ENCODE peak calls at places on chromosome 4, in nine cellular contexts. W is cardiac muscle cell, X is spleen, R is hepatocyte, Q is small intestine, A is ovary, J is IMR-90, F is sigmoid colon, M is left ventricle myocardium inferior. U is an unnamed sample.

GRCh38 chr4:173924561-173924960 is 358.9 kb downstream of the FBXO8 start:
- DNase-seq in W (peak; percentile 41), X (no peak), R (no peak), Q (no peak), A (no peak), J (no peak), F (no peak), M (no peak), U (no peak)

GRCh38 chr4:72496119-72496518 is 72.9 kb downstream of the ADAMTS3 start:
- DNase-seq in W (peak; percentile 3), X (no peak), R (no peak), Q (no peak), A (no peak), J (no peak), F (no peak), M (no peak), U (no peak)

GRCh38 chr4:113397114-113397701 is 347.8 kb downstream of the ANK2 start:
- DNase-seq in W (peak; percentile 91), X (no peak), R (peak; percentile 36), Q (no peak), A (no peak), J (peak; percentile 82), F (no peak), M (no peak), U (no peak)

GRCh38 chr4:108270466-108271450 is 102.0 kb upstream of the LEF1 start:
- DNase-seq in W (peak; percentile 4), X (no peak), R (no peak), Q (no peak), A (no peak), J (peak; percentile 94), F (no peak), M (no peak), U (no peak)

GRCh38 chr4:99821918-99822503 is 5.4 kb downstream of the DAPP1 start:
- DNase-seq in W (no peak), X (no peak), R (no peak), Q (no peak), A (no peak), J (no peak), F (no peak), M (no peak), U (no peak)

GRCh38 chr4:1246901-1247810 is 1.8 kb downstream of the CTBP1 start:
- DNase-seq in W (no peak), X (peak; percentile 85), R (peak; percentile 55), Q (no peak), A (peak; percentile 49), J (no peak), F (peak; percentile 66), M (peak; percentile 19), U (peak; percentile 35)

GRCh38 chr4:164215113-164215741 is 538.7 kb upstream of the SMIM31 start:
- DNase-seq in W (no peak), X (no peak), R (no peak), Q (no peak), A (no peak), J (no peak), F (no peak), M (no peak), U (no peak)

GRCh38 chr4:107824367-107825071 is at the start of gene SGMS2:
- DNase-seq in W (peak; percentile 92), X (peak; percentile 90), R (peak; percentile 95), Q (peak; percentile 92), A (peak; percentile 78), J (peak; percentile 84), F (peak; percentile 95), M (peak; percentile 86), U (peak; percentile 94)

GRCh38 chr4:24808955-24809354 is 13.6 kb downstream of the SOD3 start:
- DNase-seq in W (no peak), X (no peak), R (no peak), Q (no peak), A (no peak), J (no peak), F (no peak), M (no peak), U (no peak)

GRCh38 chr4:76562161-76562560 is 127.1 kb downstream of the SHROOM3 start:
- DNase-seq in W (peak; percentile 38), X (no peak), R (no peak), Q (no peak), A (no peak), J (peak; percentile 91), F (no peak), M (no peak), U (no peak)

GRCh38 chr4:107877361-107877760 is 52.6 kb downstream of the SGMS2 start:
- DNase-seq in W (no peak), X (no peak), R (no peak), Q (no peak), A (no peak), J (no peak), F (no peak), M (no peak), U (no peak)

GRCh38 chr4:70508801-70509200 is 9.6 kb upstream of the AMTN start:
- DNase-seq in W (peak; percentile 46), X (no peak), R (no peak), Q (no peak), A (no peak), J (no peak), F (no peak), M (no peak), U (no peak)

GRCh38 chr4:145840162-145840768 is 98.4 kb downstream of the ZNF827 start:
- DNase-seq in W (peak; percentile 67), X (no peak), R (peak; percentile 33), Q (peak; percentile 50), A (no peak), J (peak; percentile 38), F (no peak), M (no peak), U (no peak)

GRCh38 chr4:2785613-2786012 is 7.3 kb upstream of the SH3BP2 start:
- DNase-seq in W (no peak), X (peak; percentile 68), R (no peak), Q (no peak), A (no peak), J (no peak), F (peak; percentile 50), M (no peak), U (peak; percentile 54)

GRCh38 chr4:106584590-106584989 is 216.0 kb upstream of the GIMD1 start:
- DNase-seq in W (peak; percentile 12), X (no peak), R (no peak), Q (no peak), A (no peak), J (peak; percentile 6), F (no peak), M (no peak), U (no peak)

GRCh38 chr4:145609494-145610427 is 9.4 kb upstream of the MMAA start:
- DNase-seq in W (peak; percentile 85), X (no peak), R (peak; percentile 71), Q (peak; percentile 75), A (peak; percentile 57), J (peak; percentile 77), F (no peak), M (peak; percentile 31), U (peak; percentile 72)

GRCh38 chr4:17301869-17302268 is 210.0 kb downstream of the QDPR start:
- DNase-seq in W (no peak), X (no peak), R (no peak), Q (no peak), A (no peak), J (no peak), F (no peak), M (no peak), U (no peak)

GRCh38 chr4:41865981-41866798 is 69.0 kb upstream of the TMEM33 start:
- DNase-seq in W (no peak), X (peak; percentile 49), R (no peak), Q (no peak), A (no peak), J (no peak), F (no peak), M (no peak), U (no peak)

GRCh38 chr4:37138789-37139188 is 105.8 kb upstream of the NWD2 start:
- DNase-seq in W (no peak), X (no peak), R (no peak), Q (no peak), A (no peak), J (no peak), F (no peak), M (no peak), U (no peak)

GRCh38 chr4:81565137-81565870 is 93.6 kb upstream of the RASGEF1B start:
- DNase-seq in W (peak; percentile 72), X (peak; percentile 83), R (peak; percentile 44), Q (peak; percentile 56), A (peak; percentile 51), J (no peak), F (peak; percentile 88), M (peak; percentile 88), U (peak; percentile 54)
- H3K4me3 ChIP-seq in W (no peak overlapping the region), X (no peak overlapping the region), R (no peak overlapping the region), Q (no peak overlapping the region), A (no peak overlapping the region), J (no peak overlapping the region), F (peak overlapping the region; percentile 24), M (peak overlapping the region; percentile 56), U (no peak overlapping the region)

DNA sequence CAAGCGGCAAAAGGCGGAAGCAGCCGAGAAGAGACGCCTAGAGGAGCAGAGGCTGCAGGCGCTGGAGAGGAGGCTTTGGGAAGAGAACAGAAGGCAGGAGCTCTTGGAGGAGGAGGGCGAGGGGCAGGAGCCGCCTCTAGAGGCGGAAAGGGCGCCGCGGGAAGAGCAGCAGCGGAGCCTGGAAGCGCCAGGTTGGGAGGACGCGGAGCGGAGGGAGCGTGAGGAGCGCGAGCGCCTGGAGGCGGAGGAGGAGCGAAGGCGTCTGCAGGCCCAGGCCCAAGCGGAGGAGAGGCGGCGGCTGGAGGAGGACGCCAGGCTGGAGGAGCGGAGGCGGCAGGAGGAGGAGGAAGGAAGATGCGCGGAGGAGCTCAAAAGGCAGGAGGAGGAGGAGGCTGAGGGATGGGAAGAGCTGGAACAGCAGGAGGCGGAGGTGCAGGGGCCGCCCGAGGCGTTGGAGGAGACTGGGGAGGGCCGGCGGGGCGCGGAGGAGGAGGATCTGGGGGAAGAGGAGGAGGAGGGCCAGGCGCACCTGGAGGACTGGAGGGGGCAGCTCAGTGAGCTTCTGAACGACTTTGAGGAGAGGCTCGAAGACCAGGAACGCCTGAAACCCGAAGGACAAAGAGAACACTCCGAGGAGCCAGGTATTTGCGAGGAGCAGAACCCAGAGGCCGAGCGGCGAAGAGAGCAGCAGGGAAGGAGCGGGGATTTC is 72.9 kb downstream of the AASDH start:
- DNase-seq in W (no peak), X (no peak), R (no peak), Q (no peak), A (no peak), J (no peak), F (no peak), M (no peak), U (no peak)
- H3K4me1 ChIP-seq in W (no peaks in the 10 kb centered on the region), X (no peaks in the 10 kb centered on the region), R (no peaks in the 10 kb centered on the region), Q (no peaks in the 10 kb centered on the region), A (no peaks in the 10 kb centered on the region), J (no peaks in the 10 kb centered on the region), F (no peaks in the 10 kb centered on the region), M (no peaks in the 10 kb centered on the region), U (no peaks in the 10 kb centered on the region)

GRCh38 chr4:10186228-10187214 is 69.9 kb upstream of the WDR1 start:
- DNase-seq in W (no peak), X (no peak), R (no peak), Q (no peak), A (no peak), J (no peak), F (no peak), M (no peak), U (no peak)
- H3K4me3 ChIP-seq in W (no peak overlapping the region), X (no peak overlapping the region), R (no peak overlapping the region), Q (no peak overlapping the region), A (no peak overlapping the region), J (no peak overlapping the region), F (no peak overlapping the region), M (no peak overlapping the region), U (no peak overlapping the region)

GRCh38 chr4:183186803-183187202 is 87.7 kb downstream of the WWC2 start:
- DNase-seq in W (no peak), X (no peak), R (no peak), Q (no peak), A (no peak), J (no peak), F (no peak), M (no peak), U (no peak)
- H3K4me1 ChIP-seq in W (peaks cover 3% of the 10 kb centered on the region), X (no peaks in the 10 kb centered on the region), R (no peaks in the 10 kb centered on the region), Q (no peaks in the 10 kb centered on the region), A (peaks cover 3% of the 10 kb centered on the region), J (peaks cover 6% of the 10 kb centered on the region), F (peaks cover 30% of the 10 kb centered on the region), M (peaks cover 56% of the 10 kb centered on the region), U (peaks cover 8% of the 10 kb centered on the region)

U was measured in body of pancreas.